ENCODE peak calls at places on chromosome 1, in ten cellular contexts. One of them, this sample, is unnamed.

GRCh38 chr1:100868364-100868995 is 26.2 kb downstream of the EXTL2 start:
- DNase-seq in substantia nigra: no peak
- DNase-seq in A549: peak; percentile 28
- DNase-seq in mesendoderm: peak; percentile 25
- DNase-seq in neural progenitor cell: peak; percentile 39
- DNase-seq in K562: peak; percentile 51
- DNase-seq in breast epithelium: no peak
- DNase-seq in left lung: no peak
- DNase-seq in CD8-positive, alpha-beta memory T cell: no peak
- DNase-seq in psoas muscle: no peak
- DNase-seq in this sample: no peak

GRCh38 chr1:95003433-95003738 is 69.4 kb downstream of the ALG14 start:
- DNase-seq in substantia nigra: no peak
- DNase-seq in A549: no peak
- DNase-seq in mesendoderm: no peak
- DNase-seq in neural progenitor cell: no peak
- DNase-seq in K562: peak; percentile 62
- DNase-seq in breast epithelium: no peak
- DNase-seq in left lung: peak; percentile 36
- DNase-seq in CD8-positive, alpha-beta memory T cell: no peak
- DNase-seq in psoas muscle: no peak
- DNase-seq in this sample: no peak

GRCh38 chr1:177746168-177746567 is 223.7 kb downstream of the SEC16B start:
- DNase-seq in substantia nigra: no peak
- DNase-seq in A549: no peak
- DNase-seq in mesendoderm: no peak
- DNase-seq in neural progenitor cell: no peak
- DNase-seq in K562: no peak
- DNase-seq in breast epithelium: no peak
- DNase-seq in left lung: no peak
- DNase-seq in CD8-positive, alpha-beta memory T cell: no peak
- DNase-seq in psoas muscle: no peak
- DNase-seq in this sample: no peak

GRCh38 chr1:95117207-95118018 is at the start of gene TLCD4:
- DNase-seq in substantia nigra: peak; percentile 19
- DNase-seq in A549: peak; percentile 50
- DNase-seq in mesendoderm: peak; percentile 77
- DNase-seq in neural progenitor cell: peak; percentile 89
- DNase-seq in K562: peak; percentile 81
- DNase-seq in breast epithelium: no peak
- DNase-seq in left lung: peak; percentile 50
- DNase-seq in CD8-positive, alpha-beta memory T cell: peak; percentile 14
- DNase-seq in psoas muscle: peak; percentile 70
- DNase-seq in this sample: peak; percentile 35

GRCh38 chr1:168803696-168804510 is 74.9 kb upstream of the DPT start:
- DNase-seq in substantia nigra: peak; percentile 4
- DNase-seq in A549: no peak
- DNase-seq in mesendoderm: peak; percentile 77
- DNase-seq in neural progenitor cell: peak; percentile 85
- DNase-seq in K562: no peak
- DNase-seq in breast epithelium: no peak
- DNase-seq in left lung: no peak
- DNase-seq in CD8-positive, alpha-beta memory T cell: no peak
- DNase-seq in psoas muscle: no peak
- DNase-seq in this sample: no peak

GRCh38 chr1:181583598-181583997 is 100.3 kb downstream of the CACNA1E start:
- DNase-seq in substantia nigra: no peak
- DNase-seq in A549: no peak
- DNase-seq in mesendoderm: peak; percentile 49
- DNase-seq in neural progenitor cell: peak; percentile 23
- DNase-seq in K562: no peak
- DNase-seq in breast epithelium: no peak
- DNase-seq in left lung: no peak
- DNase-seq in CD8-positive, alpha-beta memory T cell: no peak
- DNase-seq in psoas muscle: no peak
- DNase-seq in this sample: no peak

GRCh38 chr1:243550276-243550675 is 294.4 kb downstream of the SDCCAG8 start:
- DNase-seq in substantia nigra: no peak
- DNase-seq in A549: no peak
- DNase-seq in mesendoderm: no peak
- DNase-seq in neural progenitor cell: no peak
- DNase-seq in K562: no peak
- DNase-seq in breast epithelium: no peak
- DNase-seq in left lung: no peak
- DNase-seq in CD8-positive, alpha-beta memory T cell: no peak
- DNase-seq in psoas muscle: no peak
- DNase-seq in this sample: no peak

GRCh38 chr1:229579101-229579651 is 20.7 kb upstream of the ABCB10 start:
- DNase-seq in substantia nigra: peak; percentile 80
- DNase-seq in A549: no peak
- DNase-seq in mesendoderm: no peak
- DNase-seq in neural progenitor cell: peak; percentile 66
- DNase-seq in K562: no peak
- DNase-seq in breast epithelium: peak; percentile 32
- DNase-seq in left lung: no peak
- DNase-seq in CD8-positive, alpha-beta memory T cell: no peak
- DNase-seq in psoas muscle: no peak
- DNase-seq in this sample: no peak

GRCh38 chr1:221347706-221348105 is 394.2 kb downstream of the DUSP10 start:
- DNase-seq in substantia nigra: no peak
- DNase-seq in A549: no peak
- DNase-seq in mesendoderm: no peak
- DNase-seq in neural progenitor cell: no peak
- DNase-seq in K562: no peak
- DNase-seq in breast epithelium: no peak
- DNase-seq in left lung: no peak
- DNase-seq in CD8-positive, alpha-beta memory T cell: no peak
- DNase-seq in psoas muscle: no peak
- DNase-seq in this sample: no peak

GRCh38 chr1:39103321-39104157 is 77.4 kb downstream of the NDUFS5 start:
- DNase-seq in substantia nigra: no peak
- DNase-seq in A549: no peak
- DNase-seq in mesendoderm: no peak
- DNase-seq in neural progenitor cell: no peak
- DNase-seq in K562: no peak
- DNase-seq in breast epithelium: no peak
- DNase-seq in left lung: no peak
- DNase-seq in CD8-positive, alpha-beta memory T cell: no peak
- DNase-seq in psoas muscle: no peak
- DNase-seq in this sample: no peak

GRCh38 chr1:20076695-20077461 is 6.9 kb downstream of the PLA2G5 start:
- DNase-seq in substantia nigra: no peak
- DNase-seq in A549: no peak
- DNase-seq in mesendoderm: peak; percentile 57
- DNase-seq in neural progenitor cell: no peak
- DNase-seq in K562: no peak
- DNase-seq in breast epithelium: no peak
- DNase-seq in left lung: no peak
- DNase-seq in CD8-positive, alpha-beta memory T cell: no peak
- DNase-seq in psoas muscle: no peak
- DNase-seq in this sample: no peak

GRCh38 chr1:53546409-53547155 is 87.4 kb downstream of the DMRTB1 start:
- DNase-seq in substantia nigra: no peak
- DNase-seq in A549: no peak
- DNase-seq in mesendoderm: no peak
- DNase-seq in neural progenitor cell: no peak
- DNase-seq in K562: no peak
- DNase-seq in breast epithelium: no peak
- DNase-seq in left lung: peak; percentile 24
- DNase-seq in CD8-positive, alpha-beta memory T cell: no peak
- DNase-seq in psoas muscle: peak; percentile 4
- DNase-seq in this sample: no peak

GRCh38 chr1:8003431-8004112 is 22.5 kb downstream of the ERRFI1 start:
- DNase-seq in substantia nigra: no peak
- DNase-seq in A549: no peak
- DNase-seq in mesendoderm: no peak
- DNase-seq in neural progenitor cell: no peak
- DNase-seq in K562: no peak
- DNase-seq in breast epithelium: no peak
- DNase-seq in left lung: no peak
- DNase-seq in CD8-positive, alpha-beta memory T cell: no peak
- DNase-seq in psoas muscle: no peak
- DNase-seq in this sample: no peak
- H3K27ac ChIP-seq in substantia nigra: peak overlapping the region; percentile 72
- H3K27ac ChIP-seq in A549: peak overlapping the region; percentile 94
- H3K27ac ChIP-seq in mesendoderm: no peak overlapping the region
- H3K27ac ChIP-seq in neural progenitor cell: no peak overlapping the region
- H3K27ac ChIP-seq in K562: no peak overlapping the region
- H3K27ac ChIP-seq in breast epithelium: peak overlapping the region; percentile 92
- H3K27ac ChIP-seq in left lung: peak overlapping the region; percentile 50
- H3K27ac ChIP-seq in CD8-positive, alpha-beta memory T cell: no peak overlapping the region
- H3K27ac ChIP-seq in psoas muscle: peak overlapping the region; percentile 86
- H3K27ac ChIP-seq in this sample: no peak overlapping the region

DNA sequence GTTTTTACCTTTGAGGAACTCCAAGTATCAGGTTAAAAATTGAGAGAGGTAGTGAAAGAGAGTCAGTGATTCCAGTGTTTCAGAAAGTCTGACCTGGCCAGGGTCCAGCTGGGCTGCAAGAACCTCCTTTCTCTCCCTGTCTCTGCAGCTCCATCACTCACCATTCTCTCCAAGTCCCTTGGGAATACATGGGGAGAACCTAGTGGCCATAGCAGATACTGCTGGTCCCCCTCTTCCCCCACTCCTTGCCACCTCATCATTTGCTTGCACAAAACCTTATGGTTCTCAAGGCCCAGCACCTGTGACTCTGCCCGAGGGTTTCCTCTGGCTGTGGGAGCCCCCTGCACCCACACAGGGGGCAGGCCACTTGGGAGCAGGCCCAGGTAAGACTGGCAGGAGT is 279.5 kb downstream of the KIF26B start:
- DNase-seq in substantia nigra: no peak
- DNase-seq in A549: peak; percentile 32
- DNase-seq in mesendoderm: peak; percentile 42
- DNase-seq in neural progenitor cell: no peak
- DNase-seq in K562: no peak
- DNase-seq in breast epithelium: no peak
- DNase-seq in left lung: no peak
- DNase-seq in CD8-positive, alpha-beta memory T cell: no peak
- DNase-seq in psoas muscle: no peak
- DNase-seq in this sample: no peak
- H3K27ac ChIP-seq in substantia nigra: no peak overlapping the region
- H3K27ac ChIP-seq in A549: no peak overlapping the region
- H3K27ac ChIP-seq in mesendoderm: no peak overlapping the region
- H3K27ac ChIP-seq in neural progenitor cell: no peak overlapping the region
- H3K27ac ChIP-seq in K562: no peak overlapping the region
- H3K27ac ChIP-seq in breast epithelium: no peak overlapping the region
- H3K27ac ChIP-seq in left lung: no peak overlapping the region
- H3K27ac ChIP-seq in CD8-positive, alpha-beta memory T cell: no peak overlapping the region
- H3K27ac ChIP-seq in psoas muscle: no peak overlapping the region
- H3K27ac ChIP-seq in this sample: no peak overlapping the region

GRCh38 chr1:9890224-9890731 is 19.8 kb downstream of the CTNNBIP1 start:
- DNase-seq in substantia nigra: no peak
- DNase-seq in A549: peak; percentile 38
- DNase-seq in mesendoderm: peak; percentile 50
- DNase-seq in neural progenitor cell: peak; percentile 70
- DNase-seq in K562: peak; percentile 30
- DNase-seq in breast epithelium: peak; percentile 58
- DNase-seq in left lung: no peak
- DNase-seq in CD8-positive, alpha-beta memory T cell: no peak
- DNase-seq in psoas muscle: peak; percentile 45
- DNase-seq in this sample: no peak

GRCh38 chr1:9888886-9889285 is 21.2 kb downstream of the CTNNBIP1 start:
- DNase-seq in substantia nigra: no peak
- DNase-seq in A549: no peak
- DNase-seq in mesendoderm: no peak
- DNase-seq in neural progenitor cell: no peak
- DNase-seq in K562: no peak
- DNase-seq in breast epithelium: peak; percentile 43
- DNase-seq in left lung: no peak
- DNase-seq in CD8-positive, alpha-beta memory T cell: no peak
- DNase-seq in psoas muscle: no peak
- DNase-seq in this sample: no peak

GRCh38 chr1:9889411-9889810 is 20.7 kb downstream of the CTNNBIP1 start:
- DNase-seq in substantia nigra: no peak
- DNase-seq in A549: no peak
- DNase-seq in mesendoderm: no peak
- DNase-seq in neural progenitor cell: no peak
- DNase-seq in K562: no peak
- DNase-seq in breast epithelium: no peak
- DNase-seq in left lung: no peak
- DNase-seq in CD8-positive, alpha-beta memory T cell: no peak
- DNase-seq in psoas muscle: no peak
- DNase-seq in this sample: no peak

GRCh38 chr1:9892563-9893528 is 17.2 kb downstream of the CTNNBIP1 start:
- DNase-seq in substantia nigra: no peak
- DNase-seq in A549: no peak
- DNase-seq in mesendoderm: no peak
- DNase-seq in neural progenitor cell: peak; percentile 65
- DNase-seq in K562: no peak
- DNase-seq in breast epithelium: peak; percentile 48
- DNase-seq in left lung: no peak
- DNase-seq in CD8-positive, alpha-beta memory T cell: no peak
- DNase-seq in psoas muscle: no peak
- DNase-seq in this sample: no peak

DNA sequence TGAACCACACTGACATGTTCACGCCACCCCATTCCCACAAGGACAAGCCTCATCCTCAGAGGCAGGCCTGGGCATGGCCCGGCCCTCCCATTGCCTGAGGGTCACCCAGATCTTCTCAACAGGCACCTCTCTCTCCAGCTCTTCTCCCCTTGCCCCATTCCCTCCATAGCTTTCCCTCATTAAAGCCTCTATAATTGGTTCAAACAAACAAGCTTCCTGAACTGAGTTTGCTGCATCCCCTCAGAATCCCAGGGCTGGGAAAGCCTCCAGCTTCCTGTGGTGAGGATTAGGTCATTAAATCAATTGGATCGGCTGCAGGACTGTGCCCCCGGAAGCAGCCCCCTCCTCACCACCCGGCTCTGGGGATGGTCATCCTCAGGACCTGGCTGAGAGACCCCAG is 18.9 kb downstream of the CTNNBIP1 start:
- DNase-seq in substantia nigra: no peak
- DNase-seq in A549: no peak
- DNase-seq in mesendoderm: no peak
- DNase-seq in neural progenitor cell: peak; percentile 84
- DNase-seq in K562: no peak
- DNase-seq in breast epithelium: peak; percentile 55
- DNase-seq in left lung: no peak
- DNase-seq in CD8-positive, alpha-beta memory T cell: no peak
- DNase-seq in psoas muscle: no peak
- DNase-seq in this sample: no peak
- H3K27ac ChIP-seq in substantia nigra: no peak overlapping the region
- H3K27ac ChIP-seq in A549: no peak overlapping the region
- H3K27ac ChIP-seq in mesendoderm: peak overlapping the region; percentile 52
- H3K27ac ChIP-seq in neural progenitor cell: peak overlapping the region; percentile 89
- H3K27ac ChIP-seq in K562: no peak overlapping the region
- H3K27ac ChIP-seq in breast epithelium: peak overlapping the region; percentile 67
- H3K27ac ChIP-seq in left lung: peak overlapping the region; percentile 49
- H3K27ac ChIP-seq in CD8-positive, alpha-beta memory T cell: no peak overlapping the region
- H3K27ac ChIP-seq in psoas muscle: peak overlapping the region; percentile 69
- H3K27ac ChIP-seq in this sample: no peak overlapping the region

DNA sequence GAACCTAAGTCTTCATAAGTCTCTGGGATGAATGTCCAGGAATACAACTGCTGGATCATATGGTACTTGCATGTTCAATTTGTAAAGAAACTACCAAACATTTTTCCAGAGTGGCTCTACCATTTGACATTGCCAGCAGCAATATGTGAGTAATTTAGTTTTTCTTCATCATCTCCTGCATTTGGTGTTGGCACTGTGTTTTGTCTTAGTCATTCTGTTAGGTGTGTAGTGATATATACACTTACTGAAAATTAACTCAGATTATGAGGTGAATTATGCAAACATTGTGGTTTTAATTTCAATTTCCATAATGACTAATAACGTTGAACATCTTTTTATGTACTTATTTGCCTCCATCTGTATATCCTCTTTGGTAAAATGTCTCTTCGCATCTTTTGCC is 138.7 kb downstream of the LRRC40 start:
- DNase-seq in substantia nigra: no peak
- DNase-seq in A549: no peak
- DNase-seq in mesendoderm: no peak
- DNase-seq in neural progenitor cell: no peak
- DNase-seq in K562: no peak
- DNase-seq in breast epithelium: no peak
- DNase-seq in left lung: no peak
- DNase-seq in CD8-positive, alpha-beta memory T cell: no peak
- DNase-seq in psoas muscle: no peak
- DNase-seq in this sample: no peak
- H3K27ac ChIP-seq in substantia nigra: no peak overlapping the region
- H3K27ac ChIP-seq in A549: no peak overlapping the region
- H3K27ac ChIP-seq in mesendoderm: no peak overlapping the region
- H3K27ac ChIP-seq in neural progenitor cell: no peak overlapping the region
- H3K27ac ChIP-seq in K562: no peak overlapping the region
- H3K27ac ChIP-seq in breast epithelium: no peak overlapping the region
- H3K27ac ChIP-seq in left lung: no peak overlapping the region
- H3K27ac ChIP-seq in CD8-positive, alpha-beta memory T cell: no peak overlapping the region
- H3K27ac ChIP-seq in psoas muscle: no peak overlapping the region
- H3K27ac ChIP-seq in this sample: no peak overlapping the region